ENCODE peak calls at places on chromosomes 2 and 18, in eight cellular contexts. F is AG04450; T is activated T-cell treated with anti-CD3 and anti-CD28 coated beads for 1 hour; W is endothelial cell; Q is chondrocyte; N is HT1080; I is GM20000; G is activated naive CD4-positive, alpha-beta T cell. S is an unnamed sample.

GRCh38 chr2:160062283-160063005 is at the start of gene PLA2R1:
- DNase-seq in Q (no peak), N (peak), F (no peak), T (no peak), W (peak), G (no peak), I (no peak), S (peak)

GRCh38 chr2:35714883-35715282 is 640.7 kb upstream of the CRIM1 start:
- DNase-seq in F (no peak), I (no peak), N (no peak), G (no peak), T (no peak), W (no peak), Q (no peak), S (no peak)

GRCh38 chr2:33276868-33277503 is 199.5 kb upstream of the RASGRP3 start:
- DNase-seq in T (no peak), G (no peak), N (no peak), Q (no peak), W (no peak), F (no peak), I (no peak), S (no peak)

GRCh38 chr2:5111581-5111980 is 580.6 kb upstream of the SOX11 start:
- DNase-seq in I (no peak), W (no peak), T (no peak), Q (no peak), N (no peak), F (no peak), G (no peak), S (no peak)

GRCh38 chr2:238081150-238081549 is 19.0 kb upstream of the ESPNL start:
- DNase-seq in F (no peak), I (no peak), Q (no peak), G (no peak), T (no peak), W (no peak), N (no peak), S (no peak)

GRCh38 chr2:25131567-25132295 is 36.6 kb downstream of the POMC start:
- DNase-seq in I (peak), T (no peak), W (peak), G (no peak), Q (no peak), F (no peak), N (no peak), S (no peak)

GRCh38 chr2:174341995-174342571 is 7.3 kb downstream of the SP9 start:
- DNase-seq in F (no peak), I (peak), Q (peak), N (no peak), T (no peak), G (no peak), W (peak), S (peak)

GRCh38 chr2:11752906-11753305 is 6.5 kb downstream of the LPIN1 start:
- DNase-seq in I (no peak), G (no peak), F (no peak), N (no peak), W (no peak), Q (no peak), T (no peak), S (no peak)

GRCh38 chr2:162317910-162318279 is 589 bp downstream of the IFIH1 start:
- DNase-seq in F (no peak), Q (no peak), T (no peak), I (no peak), W (peak), N (peak), G (no peak), S (peak)

GRCh38 chr18:67766930-67767329 is 250.4 kb upstream of the DSEL start:
- DNase-seq in F (peak), G (no peak), T (no peak), W (no peak), N (peak), I (no peak), Q (no peak), S (no peak)

GRCh38 chr2:46120792-46121565 is 176.2 kb upstream of the EPAS1 start:
- DNase-seq in N (no peak), Q (no peak), T (no peak), W (no peak), F (no peak), I (no peak), G (no peak), S (no peak)

GRCh38 chr2:2331905-2332280 is 818 bp upstream of the MYT1L start:
- DNase-seq in I (no peak), N (peak), G (no peak), F (no peak), T (no peak), Q (no peak), W (peak), S (no peak)

GRCh38 chr2:127043367-127044164 is 63.4 kb downstream of the BIN1 start:
- DNase-seq in T (no peak), Q (peak), N (no peak), G (no peak), W (no peak), F (no peak), I (no peak), S (no peak)

GRCh38 chr2:55048514-55048924 is 1.7 kb downstream of the RTN4 start:
- DNase-seq in N (peak), F (no peak), I (no peak), W (no peak), G (no peak), Q (no peak), T (no peak), S (no peak)

GRCh38 chr18:55307505-55307904 is 280.5 kb downstream of the TCF4 start:
- DNase-seq in F (no peak), I (no peak), Q (no peak), G (no peak), W (no peak), N (no peak), T (no peak), S (no peak)

GRCh38 chr2:12717191-12717987 is 653 bp downstream of the TRIB2 start:
- DNase-seq in N (peak), Q (no peak), F (no peak), G (peak), W (peak), I (peak), T (peak), S (peak)

GRCh38 chr2:65390134-65390533 is 42.3 kb downstream of the SPRED2 start:
- DNase-seq in I (peak), F (no peak), W (no peak), T (no peak), G (no peak), Q (no peak), N (no peak), S (no peak)

GRCh38 chr2:230685165-230685560 is 27.5 kb upstream of the CAB39 start:
- DNase-seq in Q (no peak), T (no peak), W (no peak), F (no peak), N (no peak), G (no peak), I (no peak), S (no peak)

GRCh38 chr18:23178661-23179081 is 43.4 kb downstream of the CABLES1 start:
- DNase-seq in Q (no peak), N (no peak), F (no peak), G (no peak), I (no peak), W (no peak), T (no peak), S (peak)

GRCh38 chr2:235554385-235554784 is 60.5 kb downstream of the AGAP1 start:
- DNase-seq in W (no peak), F (no peak), I (no peak), T (no peak), G (no peak), Q (peak), N (no peak), S (no peak)

GRCh38 chr2:8096484-8096883 is 585.4 kb upstream of the ID2 start:
- DNase-seq in T (no peak), W (no peak), I (no peak), F (no peak), N (no peak), Q (no peak), G (no peak), S (no peak)